ENCODE peak calls at places on chromosomes 16 and 17, in four cellular contexts. Z is stimulated activated CD4-positive, alpha-beta T cell treated with anti-CD3 and anti-CD28 coated beads, Interleukin-4, amount 100 ng/mL, for 4 hours; G is stimulated activated CD8-positive, alpha-beta memory T cell treated with anti-CD3 and anti-CD28 coated beads, Interleukin-7, amount 100 ng/mL, for 48 hours; R is HTR-8/SVneo. S is an unnamed sample.

GRCh38 chr17:41535764-41536481 is 7.8 kb upstream of the KRT19 start:
- DNase-seq in Z (no peak), G (no peak), R (no peak), S (no peak)

GRCh38 chr16:21163576-21163975 is 5.1 kb downstream of the LDAF1 start:
- DNase-seq in Z (no peak), G (no peak), R (no peak), S (no peak)

GRCh38 chr17:76497979-76498885 is 3.0 kb downstream of the RHBDF2 start:
- DNase-seq in Z (no peak), G (no peak), R (peak), S (no peak)

GRCh38 chr17:56142781-56143180 is 10.5 kb upstream of the ANKFN1 start:
- DNase-seq in Z (no peak), G (no peak), R (no peak), S (no peak)

GRCh38 chr16:82082543-82083244 is 47.6 kb downstream of the HSD17B2 start:
- DNase-seq in Z (no peak), G (peak), R (peak), S (no peak)

GRCh38 chr17:43418441-43419374 is 19.9 kb downstream of the ARL4D start:
- DNase-seq in Z (no peak), G (no peak), R (peak), S (no peak)

GRCh38 chr16:71903608-71904007 is 8.3 kb downstream of the IST1 start:
- DNase-seq in Z (no peak), G (no peak), R (no peak), S (no peak)

GRCh38 chr16:73268311-73268997 is 220.5 kb upstream of the ZFHX3 start:
- DNase-seq in Z (no peak), G (no peak), R (peak), S (no peak)

GRCh38 chr16:11233727-11234376 is 22.2 kb downstream of the SOCS1 start:
- DNase-seq in Z (peak), G (peak), R (no peak), S (no peak)

GRCh38 chr17:1413281-1413791 is 13.3 kb upstream of the YWHAE start:
- DNase-seq in Z (no peak), G (no peak), R (peak), S (no peak)

GRCh38 chr17:21089145-21089544 is 37.6 kb upstream of the DHRS7B start:
- DNase-seq in Z (no peak), G (no peak), R (no peak), S (no peak)

GRCh38 chr16:17194190-17194780 is 276.5 kb downstream of the XYLT1 start:
- DNase-seq in Z (peak), G (peak), R (no peak), S (peak)

GRCh38 chr16:12341423-12341822 is 364.9 kb downstream of the SNX29 start:
- DNase-seq in Z (no peak), G (no peak), R (peak), S (no peak)

GRCh38 chr16:89410794-89411309 is 79.5 kb downstream of the ANKRD11 start:
- DNase-seq in Z (no peak), G (no peak), R (no peak), S (no peak)

GRCh38 chr16:53098526-53099317 is 43.9 kb downstream of the CHD9 start:
- DNase-seq in Z (peak), G (peak), R (peak), S (peak)

GRCh38 chr17:69854381-69854780 is 220.6 kb upstream of the KCNJ16 start:
- DNase-seq in Z (no peak), G (no peak), R (no peak), S (no peak)

GRCh38 chr17:51154176-51154575 is 817 bp downstream of the NME1 start:
- DNase-seq in Z (no peak), G (no peak), R (no peak), S (no peak)

GRCh38 chr17:17201907-17202306 is 4.2 kb downstream of the PLD6 start:
- DNase-seq in Z (no peak), G (no peak), R (no peak), S (no peak)

GRCh38 chr17:74833501-74834361 is 26.0 kb downstream of the GRIN2C start:
- DNase-seq in Z (no peak), G (no peak), R (no peak), S (no peak)

GRCh38 chr17:43608313-43608712 is 53.4 kb downstream of the MEOX1 start:
- DNase-seq in Z (peak), G (peak), R (no peak), S (no peak)

GRCh38 chr16:24764916-24765315 is 35.5 kb downstream of the TNRC6A start:
- DNase-seq in Z (no peak), G (no peak), R (no peak), S (no peak)

GRCh38 chr17:63961355-63962207 is 11.1 kb downstream of the SCN4A start:
- DNase-seq in Z (peak), G (peak), R (peak), S (peak)

S was measured in GM12892.